ENCODE peak calls at places on chromosomes 6 and 20, in ten cellular contexts. One of them, this sample, is unnamed.

GRCh38 chr6:2857580-2858337 is 16.1 kb upstream of the SERPINB1 start:
- DNase-seq in HFFc6: no peak
- DNase-seq in AG04449: no peak
- DNase-seq in OCI-LY7: peak; percentile 70
- DNase-seq in bronchial epithelial cell: no peak
- DNase-seq in breast epithelium: no peak
- DNase-seq in cardiac muscle cell: no peak
- DNase-seq in mucosa of descending colon: peak; percentile 50
- DNase-seq in GM06990: peak; percentile 91
- DNase-seq in progenitor cell of endocrine pancreas: no peak
- DNase-seq in this sample: no peak

GRCh38 chr6:163955131-163955530 is 540.6 kb downstream of the QKI start:
- DNase-seq in bronchial epithelial cell: no peak
- DNase-seq in HFFc6: peak; percentile 88
- DNase-seq in AG04449: peak; percentile 84
- DNase-seq in GM06990: no peak
- DNase-seq in mucosa of descending colon: no peak
- DNase-seq in OCI-LY7: no peak
- DNase-seq in cardiac muscle cell: no peak
- DNase-seq in progenitor cell of endocrine pancreas: no peak
- DNase-seq in breast epithelium: no peak
- DNase-seq in this sample: no peak

GRCh38 chr6:150261997-150262396 is 106.8 kb upstream of the IYD start:
- DNase-seq in GM06990: no peak
- DNase-seq in bronchial epithelial cell: no peak
- DNase-seq in AG04449: no peak
- DNase-seq in OCI-LY7: no peak
- DNase-seq in breast epithelium: no peak
- DNase-seq in HFFc6: no peak
- DNase-seq in cardiac muscle cell: no peak
- DNase-seq in progenitor cell of endocrine pancreas: no peak
- DNase-seq in mucosa of descending colon: no peak
- DNase-seq in this sample: no peak

GRCh38 chr20:10978713-10979112 is 304.9 kb upstream of the JAG1 start:
- DNase-seq in mucosa of descending colon: no peak
- DNase-seq in cardiac muscle cell: no peak
- DNase-seq in AG04449: no peak
- DNase-seq in progenitor cell of endocrine pancreas: no peak
- DNase-seq in OCI-LY7: no peak
- DNase-seq in bronchial epithelial cell: no peak
- DNase-seq in HFFc6: no peak
- DNase-seq in breast epithelium: no peak
- DNase-seq in GM06990: no peak
- DNase-seq in this sample: no peak

GRCh38 chr20:50521709-50522674 is 11.8 kb downstream of the PTPN1 start:
- DNase-seq in progenitor cell of endocrine pancreas: no peak
- DNase-seq in AG04449: no peak
- DNase-seq in OCI-LY7: no peak
- DNase-seq in mucosa of descending colon: no peak
- DNase-seq in HFFc6: no peak
- DNase-seq in GM06990: no peak
- DNase-seq in breast epithelium: no peak
- DNase-seq in cardiac muscle cell: no peak
- DNase-seq in bronchial epithelial cell: no peak
- DNase-seq in this sample: no peak

GRCh38 chr6:47371875-47372255 is 62.2 kb upstream of the TNFRSF21 start:
- DNase-seq in cardiac muscle cell: no peak
- DNase-seq in OCI-LY7: no peak
- DNase-seq in GM06990: no peak
- DNase-seq in progenitor cell of endocrine pancreas: no peak
- DNase-seq in AG04449: no peak
- DNase-seq in HFFc6: no peak
- DNase-seq in mucosa of descending colon: no peak
- DNase-seq in bronchial epithelial cell: no peak
- DNase-seq in breast epithelium: no peak
- DNase-seq in this sample: no peak

GRCh38 chr6:34834789-34835518 is 43.1 kb downstream of the BLTP3A start:
- DNase-seq in GM06990: no peak
- DNase-seq in HFFc6: peak; percentile 76
- DNase-seq in cardiac muscle cell: no peak
- DNase-seq in progenitor cell of endocrine pancreas: no peak
- DNase-seq in breast epithelium: no peak
- DNase-seq in AG04449: no peak
- DNase-seq in bronchial epithelial cell: peak; percentile 85
- DNase-seq in mucosa of descending colon: no peak
- DNase-seq in OCI-LY7: no peak
- DNase-seq in this sample: no peak

GRCh38 chr20:60138263-60139127 is 180.3 kb downstream of the CDH26 start:
- DNase-seq in mucosa of descending colon: peak; percentile 68
- DNase-seq in HFFc6: no peak
- DNase-seq in OCI-LY7: peak; percentile 6
- DNase-seq in cardiac muscle cell: no peak
- DNase-seq in progenitor cell of endocrine pancreas: no peak
- DNase-seq in bronchial epithelial cell: peak; percentile 27
- DNase-seq in GM06990: peak; percentile 55
- DNase-seq in breast epithelium: no peak
- DNase-seq in AG04449: no peak
- DNase-seq in this sample: no peak

GRCh38 chr6:167452338-167453081 is 127.6 kb downstream of the TTLL2 start:
- DNase-seq in OCI-LY7: no peak
- DNase-seq in progenitor cell of endocrine pancreas: no peak
- DNase-seq in AG04449: no peak
- DNase-seq in cardiac muscle cell: no peak
- DNase-seq in HFFc6: no peak
- DNase-seq in GM06990: no peak
- DNase-seq in mucosa of descending colon: no peak
- DNase-seq in breast epithelium: no peak
- DNase-seq in bronchial epithelial cell: no peak
- DNase-seq in this sample: no peak

GRCh38 chr20:24141111-24141510 is 152.5 kb upstream of the GGTLC1 start:
- DNase-seq in bronchial epithelial cell: no peak
- DNase-seq in HFFc6: no peak
- DNase-seq in cardiac muscle cell: no peak
- DNase-seq in GM06990: no peak
- DNase-seq in OCI-LY7: no peak
- DNase-seq in mucosa of descending colon: no peak
- DNase-seq in AG04449: no peak
- DNase-seq in progenitor cell of endocrine pancreas: no peak
- DNase-seq in breast epithelium: no peak
- DNase-seq in this sample: no peak

GRCh38 chr6:21442874-21443273 is 150.7 kb upstream of the SOX4 start:
- DNase-seq in breast epithelium: no peak
- DNase-seq in bronchial epithelial cell: no peak
- DNase-seq in progenitor cell of endocrine pancreas: no peak
- DNase-seq in OCI-LY7: no peak
- DNase-seq in GM06990: no peak
- DNase-seq in AG04449: no peak
- DNase-seq in HFFc6: no peak
- DNase-seq in mucosa of descending colon: no peak
- DNase-seq in cardiac muscle cell: no peak
- DNase-seq in this sample: no peak

GRCh38 chr6:105431226-105431625 is 28.3 kb upstream of the PREP start:
- DNase-seq in OCI-LY7: peak; percentile 58
- DNase-seq in HFFc6: peak; percentile 57
- DNase-seq in breast epithelium: no peak
- DNase-seq in cardiac muscle cell: peak; percentile 64
- DNase-seq in AG04449: no peak
- DNase-seq in GM06990: no peak
- DNase-seq in mucosa of descending colon: no peak
- DNase-seq in progenitor cell of endocrine pancreas: no peak
- DNase-seq in bronchial epithelial cell: peak; percentile 66
- DNase-seq in this sample: no peak

GRCh38 chr6:42030585-42031506 is 19.5 kb upstream of the TAF8 start:
- DNase-seq in cardiac muscle cell: peak; percentile 55
- DNase-seq in AG04449: no peak
- DNase-seq in progenitor cell of endocrine pancreas: no peak
- DNase-seq in breast epithelium: no peak
- DNase-seq in mucosa of descending colon: no peak
- DNase-seq in OCI-LY7: peak; percentile 50
- DNase-seq in bronchial epithelial cell: no peak
- DNase-seq in HFFc6: no peak
- DNase-seq in GM06990: no peak
- DNase-seq in this sample: no peak

GRCh38 chr6:138485586-138486248 is 13.6 kb downstream of the NHSL1 start:
- DNase-seq in mucosa of descending colon: peak; percentile 46
- DNase-seq in HFFc6: no peak
- DNase-seq in breast epithelium: no peak
- DNase-seq in bronchial epithelial cell: no peak
- DNase-seq in OCI-LY7: no peak
- DNase-seq in cardiac muscle cell: no peak
- DNase-seq in progenitor cell of endocrine pancreas: no peak
- DNase-seq in AG04449: no peak
- DNase-seq in GM06990: no peak
- DNase-seq in this sample: no peak

GRCh38 chr6:111993342-111993741 is 60.6 kb upstream of the CCN6 start:
- DNase-seq in breast epithelium: no peak
- DNase-seq in OCI-LY7: no peak
- DNase-seq in bronchial epithelial cell: no peak
- DNase-seq in HFFc6: no peak
- DNase-seq in AG04449: no peak
- DNase-seq in GM06990: no peak
- DNase-seq in mucosa of descending colon: no peak
- DNase-seq in progenitor cell of endocrine pancreas: no peak
- DNase-seq in cardiac muscle cell: no peak
- DNase-seq in this sample: no peak

DNA sequence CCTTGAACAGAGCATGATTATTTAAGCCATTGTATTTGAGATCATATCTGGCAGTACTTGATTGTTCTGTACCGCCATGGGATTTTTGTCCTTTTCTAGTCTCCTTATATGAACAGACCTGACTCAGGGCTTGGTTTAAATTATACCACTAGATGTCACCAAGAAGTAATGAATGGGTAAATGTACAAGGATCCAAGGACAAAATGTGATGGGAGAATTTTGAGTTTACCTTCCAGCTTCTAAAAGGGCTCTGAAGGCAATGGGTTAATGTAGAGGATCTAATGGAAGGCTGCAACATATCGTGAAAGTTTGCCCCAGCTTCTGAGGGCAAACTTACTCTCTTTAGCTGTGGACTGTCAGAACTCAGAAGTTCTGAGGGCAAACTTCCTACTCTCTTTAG is 12.0 kb downstream of the RNF8 start:
- DNase-seq in progenitor cell of endocrine pancreas: no peak
- DNase-seq in AG04449: no peak
- DNase-seq in OCI-LY7: no peak
- DNase-seq in mucosa of descending colon: no peak
- DNase-seq in breast epithelium: no peak
- DNase-seq in GM06990: no peak
- DNase-seq in cardiac muscle cell: no peak
- DNase-seq in bronchial epithelial cell: peak; percentile 35
- DNase-seq in HFFc6: peak; percentile 22
- DNase-seq in this sample: no peak
- TF ChIP-seq CTCF in progenitor cell of endocrine pancreas: no peak
- TF ChIP-seq CTCF in AG04449: peak; percentile 8
- TF ChIP-seq CTCF in OCI-LY7: peak; percentile 60
- TF ChIP-seq CTCF in mucosa of descending colon: no peak
- TF ChIP-seq CTCF in breast epithelium: no peak
- TF ChIP-seq CTCF in GM06990: no peak
- TF ChIP-seq CTCF in cardiac muscle cell: peak; percentile 33
- TF ChIP-seq CTCF in bronchial epithelial cell: peak; percentile 12
- TF ChIP-seq CTCF in HFFc6: peak; percentile 54
- TF ChIP-seq CTCF in this sample: no peak

DNA sequence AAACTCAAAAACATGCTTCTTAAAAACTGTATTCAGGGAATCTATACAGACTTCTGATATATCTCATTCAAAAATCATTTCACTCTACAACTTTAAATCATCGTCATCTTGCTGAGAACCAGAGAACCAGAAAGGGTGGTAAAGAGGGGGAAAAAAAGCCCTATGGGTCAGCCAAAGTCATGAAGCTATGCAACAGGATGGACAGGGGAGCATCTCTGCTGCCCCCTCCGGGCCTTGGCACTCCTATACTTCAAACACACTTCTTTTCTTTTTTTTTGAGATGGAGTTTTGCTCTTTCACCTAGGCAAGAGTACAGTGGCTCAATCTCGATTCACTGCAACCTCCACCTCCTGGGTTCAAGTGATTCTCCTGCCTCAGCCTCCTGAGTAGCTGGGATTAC is 73.5 kb upstream of the NFATC2 start:
- DNase-seq in AG04449: no peak
- DNase-seq in bronchial epithelial cell: no peak
- DNase-seq in mucosa of descending colon: no peak
- DNase-seq in cardiac muscle cell: no peak
- DNase-seq in progenitor cell of endocrine pancreas: no peak
- DNase-seq in HFFc6: no peak
- DNase-seq in breast epithelium: no peak
- DNase-seq in OCI-LY7: peak; percentile 66
- DNase-seq in GM06990: no peak
- DNase-seq in this sample: no peak
- TF ChIP-seq CTCF in AG04449: peak; percentile 4
- TF ChIP-seq CTCF in bronchial epithelial cell: no peak
- TF ChIP-seq CTCF in mucosa of descending colon: no peak
- TF ChIP-seq CTCF in cardiac muscle cell: no peak
- TF ChIP-seq CTCF in progenitor cell of endocrine pancreas: peak; percentile 16
- TF ChIP-seq CTCF in HFFc6: peak; percentile 43
- TF ChIP-seq CTCF in breast epithelium: no peak
- TF ChIP-seq CTCF in OCI-LY7: peak; percentile 70
- TF ChIP-seq CTCF in GM06990: peak; percentile 49
- TF ChIP-seq CTCF in this sample: no peak

GRCh38 chr6:69100772-69101171 is 465.7 kb downstream of the ADGRB3 start:
- DNase-seq in HFFc6: no peak
- DNase-seq in cardiac muscle cell: no peak
- DNase-seq in mucosa of descending colon: no peak
- DNase-seq in bronchial epithelial cell: no peak
- DNase-seq in OCI-LY7: no peak
- DNase-seq in GM06990: no peak
- DNase-seq in progenitor cell of endocrine pancreas: no peak
- DNase-seq in AG04449: no peak
- DNase-seq in breast epithelium: no peak
- DNase-seq in this sample: no peak

GRCh38 chr6:69105288-69105687 is 470.2 kb downstream of the ADGRB3 start:
- DNase-seq in HFFc6: no peak
- DNase-seq in GM06990: no peak
- DNase-seq in bronchial epithelial cell: no peak
- DNase-seq in breast epithelium: no peak
- DNase-seq in OCI-LY7: no peak
- DNase-seq in cardiac muscle cell: peak; percentile 2
- DNase-seq in mucosa of descending colon: no peak
- DNase-seq in progenitor cell of endocrine pancreas: no peak
- DNase-seq in AG04449: no peak
- DNase-seq in this sample: no peak
- TF ChIP-seq CTCF in HFFc6: no peak
- TF ChIP-seq CTCF in GM06990: no peak
- TF ChIP-seq CTCF in bronchial epithelial cell: no peak
- TF ChIP-seq CTCF in breast epithelium: no peak
- TF ChIP-seq CTCF in OCI-LY7: no peak
- TF ChIP-seq CTCF in cardiac muscle cell: no peak
- TF ChIP-seq CTCF in mucosa of descending colon: no peak
- TF ChIP-seq CTCF in progenitor cell of endocrine pancreas: no peak
- TF ChIP-seq CTCF in AG04449: peak; percentile 11
- TF ChIP-seq CTCF in this sample: no peak

DNA sequence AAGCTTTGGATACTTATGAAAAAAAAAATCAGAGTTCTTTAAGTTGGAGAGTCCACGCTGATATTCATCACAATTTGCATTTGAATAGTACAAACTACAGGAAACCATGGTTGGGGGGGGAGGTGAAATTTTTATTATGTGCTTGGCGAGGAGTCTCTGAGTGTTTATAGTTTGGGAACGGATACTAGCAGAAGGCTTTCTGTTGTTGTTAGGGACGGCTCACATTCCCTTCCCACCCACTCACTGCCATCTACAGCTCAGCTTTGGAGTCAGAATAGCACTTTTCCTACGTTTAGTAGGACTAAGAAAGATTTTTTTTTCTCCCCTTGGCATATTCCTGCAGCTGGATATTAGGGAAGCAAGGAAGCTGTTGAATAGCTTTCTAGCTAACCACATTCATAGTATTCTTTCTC is 235.0 kb upstream of the ZNF217 start:
- DNase-seq in progenitor cell of endocrine pancreas: no peak
- DNase-seq in OCI-LY7: peak; percentile 50
- DNase-seq in breast epithelium: no peak
- DNase-seq in mucosa of descending colon: no peak
- DNase-seq in HFFc6: peak; percentile 93
- DNase-seq in GM06990: no peak
- DNase-seq in cardiac muscle cell: peak; percentile 21
- DNase-seq in bronchial epithelial cell: peak; percentile 87
- DNase-seq in AG04449: peak; percentile 86
- DNase-seq in this sample: no peak
- TF ChIP-seq CTCF in progenitor cell of endocrine pancreas: no peak
- TF ChIP-seq CTCF in OCI-LY7: no peak
- TF ChIP-seq CTCF in breast epithelium: no peak
- TF ChIP-seq CTCF in mucosa of descending colon: no peak
- TF ChIP-seq CTCF in HFFc6: peak; percentile 46
- TF ChIP-seq CTCF in GM06990: no peak
- TF ChIP-seq CTCF in cardiac muscle cell: no peak
- TF ChIP-seq CTCF in bronchial epithelial cell: no peak
- TF ChIP-seq CTCF in AG04449: peak; percentile 25
- TF ChIP-seq CTCF in this sample: no peak